ENCODE peak calls at places on chromosomes 3 and 15, in seven cellular contexts. One of them, this sample, is unnamed. For H3K4me1, the result is how much of the 10 kb centered on the place peaks cover.

GRCh38 chr3:177051419-177051818 is 145.9 kb downstream of the TBL1XR1 start:
- DNase-seq in ovary: no peak
- DNase-seq in endodermal cell: no peak
- DNase-seq in testis: no peak
- DNase-seq in hepatocyte: no peak
- DNase-seq in fibroblast of lung: no peak
- DNase-seq in astrocyte: no peak
- DNase-seq in this sample: peak

GRCh38 chr3:187227658-187228258 is 30.5 kb downstream of the RTP1 start:
- DNase-seq in astrocyte: peak
- DNase-seq in testis: no peak
- DNase-seq in hepatocyte: no peak
- DNase-seq in fibroblast of lung: peak
- DNase-seq in endodermal cell: no peak
- DNase-seq in ovary: no peak
- DNase-seq in this sample: no peak

GRCh38 chr15:38746211-38746610 is 181.6 kb upstream of the RASGRP1 start:
- DNase-seq in ovary: no peak
- DNase-seq in testis: no peak
- DNase-seq in endodermal cell: no peak
- DNase-seq in astrocyte: no peak
- DNase-seq in fibroblast of lung: peak
- DNase-seq in hepatocyte: no peak
- DNase-seq in this sample: no peak

GRCh38 chr3:120163023-120163422 is 68.8 kb upstream of the GSK3B start:
- DNase-seq in ovary: no peak
- DNase-seq in endodermal cell: no peak
- DNase-seq in hepatocyte: peak
- DNase-seq in astrocyte: no peak
- DNase-seq in testis: no peak
- DNase-seq in fibroblast of lung: no peak
- DNase-seq in this sample: no peak

GRCh38 chr3:42387802-42388651 is 22.4 kb downstream of the LYZL4 start:
- DNase-seq in astrocyte: no peak
- DNase-seq in fibroblast of lung: no peak
- DNase-seq in ovary: no peak
- DNase-seq in testis: no peak
- DNase-seq in endodermal cell: no peak
- DNase-seq in hepatocyte: no peak
- DNase-seq in this sample: no peak

GRCh38 chr3:178255315-178255714 is 280.9 kb upstream of the KCNMB2 start:
- DNase-seq in testis: no peak
- DNase-seq in fibroblast of lung: peak
- DNase-seq in endodermal cell: no peak
- DNase-seq in ovary: no peak
- DNase-seq in astrocyte: peak
- DNase-seq in hepatocyte: no peak
- DNase-seq in this sample: no peak

GRCh38 chr15:77870195-77871065 is 207.1 kb downstream of the TBC1D2B start:
- DNase-seq in endodermal cell: peak
- DNase-seq in ovary: peak
- DNase-seq in testis: peak
- DNase-seq in astrocyte: peak
- DNase-seq in hepatocyte: peak
- DNase-seq in fibroblast of lung: peak
- DNase-seq in this sample: peak

GRCh38 chr3:189778340-189778950 is 147.3 kb downstream of the TP63 start:
- DNase-seq in fibroblast of lung: no peak
- DNase-seq in ovary: no peak
- DNase-seq in astrocyte: no peak
- DNase-seq in endodermal cell: no peak
- DNase-seq in testis: no peak
- DNase-seq in hepatocyte: no peak
- DNase-seq in this sample: no peak

GRCh38 chr15:90001683-90002427 is 731 bp downstream of the ZNF710 start:
- DNase-seq in testis: peak
- DNase-seq in hepatocyte: peak
- DNase-seq in endodermal cell: peak
- DNase-seq in ovary: peak
- DNase-seq in fibroblast of lung: peak
- DNase-seq in astrocyte: peak
- DNase-seq in this sample: peak

GRCh38 chr3:45127130-45127822 is 18.9 kb downstream of the CDCP1 start:
- DNase-seq in hepatocyte: no peak
- DNase-seq in astrocyte: no peak
- DNase-seq in endodermal cell: no peak
- DNase-seq in testis: no peak
- DNase-seq in fibroblast of lung: no peak
- DNase-seq in ovary: no peak
- DNase-seq in this sample: no peak

GRCh38 chr3:62237296-62237948 is 135.9 kb downstream of the FEZF2 start:
- DNase-seq in astrocyte: no peak
- DNase-seq in fibroblast of lung: no peak
- DNase-seq in endodermal cell: no peak
- DNase-seq in ovary: no peak
- DNase-seq in hepatocyte: no peak
- DNase-seq in testis: no peak
- DNase-seq in this sample: no peak

GRCh38 chr3:143283432-143284128 is 164.0 kb downstream of the CHST2 start:
- DNase-seq in fibroblast of lung: peak
- DNase-seq in hepatocyte: no peak
- DNase-seq in endodermal cell: no peak
- DNase-seq in testis: no peak
- DNase-seq in ovary: no peak
- DNase-seq in astrocyte: peak
- DNase-seq in this sample: no peak

GRCh38 chr3:194584435-194584776 is 48.8 kb downstream of the TMEM44 start:
- DNase-seq in endodermal cell: no peak
- DNase-seq in ovary: no peak
- DNase-seq in hepatocyte: no peak
- DNase-seq in fibroblast of lung: no peak
- DNase-seq in astrocyte: no peak
- DNase-seq in testis: no peak
- DNase-seq in this sample: no peak

GRCh38 chr15:71679223-71680078 is 130.9 kb upstream of the NR2E3 start:
- DNase-seq in ovary: no peak
- DNase-seq in astrocyte: peak
- DNase-seq in hepatocyte: no peak
- DNase-seq in endodermal cell: peak
- DNase-seq in fibroblast of lung: peak
- DNase-seq in testis: no peak
- DNase-seq in this sample: no peak

GRCh38 chr15:64151727-64152506 is at the start of gene SNX22:
- DNase-seq in ovary: peak
- DNase-seq in astrocyte: no peak
- DNase-seq in fibroblast of lung: no peak
- DNase-seq in testis: no peak
- DNase-seq in hepatocyte: peak
- DNase-seq in endodermal cell: no peak
- DNase-seq in this sample: no peak

GRCh38 chr3:126766653-126767052 is 62.6 kb downstream of the CHCHD6 start:
- DNase-seq in testis: no peak
- DNase-seq in hepatocyte: no peak
- DNase-seq in endodermal cell: no peak
- DNase-seq in fibroblast of lung: no peak
- DNase-seq in ovary: no peak
- DNase-seq in astrocyte: no peak
- DNase-seq in this sample: no peak

GRCh38 chr3:107690522-107691138 is 167.9 kb downstream of the BBX start:
- DNase-seq in testis: no peak
- DNase-seq in fibroblast of lung: peak
- DNase-seq in ovary: no peak
- DNase-seq in astrocyte: peak
- DNase-seq in hepatocyte: peak
- DNase-seq in endodermal cell: no peak
- DNase-seq in this sample: no peak

GRCh38 chr3:183884097-183884436 is 613 bp downstream of the PARL start:
- DNase-seq in ovary: no peak
- DNase-seq in testis: no peak
- DNase-seq in astrocyte: no peak
- DNase-seq in endodermal cell: no peak
- DNase-seq in hepatocyte: no peak
- DNase-seq in fibroblast of lung: no peak
- DNase-seq in this sample: no peak
- H3K4me3 ChIP-seq in ovary: peak
- H3K4me3 ChIP-seq in testis: peak
- H3K4me3 ChIP-seq in astrocyte: peak
- H3K4me3 ChIP-seq in endodermal cell: peak
- H3K4me3 ChIP-seq in hepatocyte: peak
- H3K4me3 ChIP-seq in fibroblast of lung: peak
- H3K4me3 ChIP-seq in this sample: peak

GRCh38 chr3:168860592-168860991 is 764.9 kb upstream of the GOLIM4 start:
- DNase-seq in astrocyte: no peak
- DNase-seq in fibroblast of lung: no peak
- DNase-seq in hepatocyte: no peak
- DNase-seq in testis: no peak
- DNase-seq in ovary: no peak
- DNase-seq in endodermal cell: no peak
- DNase-seq in this sample: no peak

GRCh38 chr3:168859143-168859542 is 763.4 kb upstream of the GOLIM4 start:
- DNase-seq in testis: no peak
- DNase-seq in ovary: no peak
- DNase-seq in endodermal cell: no peak
- DNase-seq in hepatocyte: peak
- DNase-seq in fibroblast of lung: no peak
- DNase-seq in astrocyte: no peak
- DNase-seq in this sample: no peak

GRCh38 chr3:168859574-168859973 is 763.9 kb upstream of the GOLIM4 start:
- DNase-seq in endodermal cell: no peak
- DNase-seq in ovary: no peak
- DNase-seq in testis: no peak
- DNase-seq in fibroblast of lung: no peak
- DNase-seq in astrocyte: no peak
- DNase-seq in hepatocyte: no peak
- DNase-seq in this sample: no peak

GRCh38 chr3:168858327-168858726 is 762.6 kb upstream of the GOLIM4 start:
- DNase-seq in fibroblast of lung: no peak
- DNase-seq in hepatocyte: no peak
- DNase-seq in endodermal cell: no peak
- DNase-seq in testis: no peak
- DNase-seq in ovary: no peak
- DNase-seq in astrocyte: no peak
- DNase-seq in this sample: no peak

DNA sequence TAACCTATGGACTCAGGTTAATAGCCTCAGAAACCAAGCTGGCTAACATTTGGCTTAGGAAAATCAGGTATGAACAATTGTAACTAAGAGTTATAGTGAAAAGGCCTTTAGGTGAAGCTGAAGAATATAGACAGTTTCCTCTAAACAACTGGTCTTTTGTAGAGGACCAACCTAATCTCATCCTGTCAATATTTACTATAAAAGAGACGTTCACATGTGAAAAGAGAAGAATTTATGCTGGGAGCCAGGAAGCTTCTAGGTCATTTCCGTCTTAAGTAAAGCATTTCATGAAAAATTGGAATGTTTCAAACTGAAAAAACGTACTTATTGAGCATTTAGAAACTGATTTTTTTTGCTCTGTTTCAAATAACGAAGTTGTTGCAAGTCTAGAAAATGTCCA is 764.3 kb upstream of the GOLIM4 start:
- DNase-seq in hepatocyte: no peak
- DNase-seq in ovary: no peak
- DNase-seq in fibroblast of lung: no peak
- DNase-seq in testis: no peak
- DNase-seq in astrocyte: no peak
- DNase-seq in endodermal cell: no peak
- DNase-seq in this sample: no peak
- H3K4me1 ChIP-seq in hepatocyte: under half
- H3K4me1 ChIP-seq in ovary: under half
- H3K4me1 ChIP-seq in fibroblast of lung: under half
- H3K4me1 ChIP-seq in testis: under half
- H3K4me1 ChIP-seq in astrocyte: under half
- H3K4me1 ChIP-seq in endodermal cell: under half
- H3K4me1 ChIP-seq in this sample: under half

GRCh38 chr15:43779016-43779415 is 2.2 kb upstream of the ELL3 start:
- DNase-seq in fibroblast of lung: no peak
- DNase-seq in testis: no peak
- DNase-seq in ovary: no peak
- DNase-seq in hepatocyte: no peak
- DNase-seq in endodermal cell: no peak
- DNase-seq in astrocyte: no peak
- DNase-seq in this sample: no peak

GRCh38 chr15:43776718-43777292 is at the start of gene ELL3:
- DNase-seq in fibroblast of lung: peak
- DNase-seq in endodermal cell: peak
- DNase-seq in ovary: peak
- DNase-seq in hepatocyte: peak
- DNase-seq in testis: peak
- DNase-seq in astrocyte: no peak
- DNase-seq in this sample: peak

GRCh38 chr15:43775411-43775965 is 1.3 kb downstream of the ELL3 start:
- DNase-seq in astrocyte: peak
- DNase-seq in hepatocyte: peak
- DNase-seq in endodermal cell: peak
- DNase-seq in fibroblast of lung: peak
- DNase-seq in testis: peak
- DNase-seq in ovary: peak
- DNase-seq in this sample: peak

GRCh38 chr15:43776101-43776717 is 557 bp downstream of the ELL3 start:
- DNase-seq in fibroblast of lung: no peak
- DNase-seq in endodermal cell: peak
- DNase-seq in hepatocyte: peak
- DNase-seq in testis: peak
- DNase-seq in ovary: peak
- DNase-seq in astrocyte: no peak
- DNase-seq in this sample: peak

GRCh38 chr15:43777293-43777819 is 590 bp upstream of the ELL3 start:
- DNase-seq in endodermal cell: peak
- DNase-seq in hepatocyte: peak
- DNase-seq in testis: peak
- DNase-seq in astrocyte: peak
- DNase-seq in ovary: peak
- DNase-seq in fibroblast of lung: peak
- DNase-seq in this sample: peak
- TF ChIP-seq CTCF in endodermal cell: peak
- TF ChIP-seq CTCF in hepatocyte: peak
- TF ChIP-seq CTCF in testis: peak
- TF ChIP-seq CTCF in astrocyte: peak
- TF ChIP-seq CTCF in ovary: peak
- TF ChIP-seq CTCF in fibroblast of lung: peak
- TF ChIP-seq CTCF in this sample: peak

GRCh38 chr15:66252411-66253295 is 897 bp downstream of the MEGF11 start:
- DNase-seq in endodermal cell: peak
- DNase-seq in ovary: peak
- DNase-seq in fibroblast of lung: peak
- DNase-seq in astrocyte: peak
- DNase-seq in hepatocyte: peak
- DNase-seq in testis: peak
- DNase-seq in this sample: peak

GRCh38 chr15:66253643-66254363 is at the start of gene MEGF11:
- DNase-seq in ovary: peak
- DNase-seq in testis: peak
- DNase-seq in fibroblast of lung: peak
- DNase-seq in astrocyte: peak
- DNase-seq in endodermal cell: no peak
- DNase-seq in hepatocyte: peak
- DNase-seq in this sample: peak

GRCh38 chr15:66255293-66255676 is 1.7 kb upstream of the MEGF11 start:
- DNase-seq in fibroblast of lung: no peak
- DNase-seq in astrocyte: no peak
- DNase-seq in ovary: no peak
- DNase-seq in hepatocyte: no peak
- DNase-seq in endodermal cell: no peak
- DNase-seq in testis: no peak
- DNase-seq in this sample: no peak

GRCh38 chr15:66253296-66253642 is 281 bp downstream of the MEGF11 start:
- DNase-seq in testis: no peak
- DNase-seq in endodermal cell: peak
- DNase-seq in hepatocyte: no peak
- DNase-seq in ovary: no peak
- DNase-seq in fibroblast of lung: no peak
- DNase-seq in astrocyte: no peak
- DNase-seq in this sample: no peak

GRCh38 chr15:66254364-66255292 is 1.1 kb upstream of the MEGF11 start:
- DNase-seq in testis: no peak
- DNase-seq in ovary: no peak
- DNase-seq in fibroblast of lung: no peak
- DNase-seq in astrocyte: no peak
- DNase-seq in endodermal cell: peak
- DNase-seq in hepatocyte: no peak
- DNase-seq in this sample: no peak
- H3K4me3 ChIP-seq in testis: peak
- H3K4me3 ChIP-seq in ovary: no peak
- H3K4me3 ChIP-seq in fibroblast of lung: no peak
- H3K4me3 ChIP-seq in astrocyte: no peak
- H3K4me3 ChIP-seq in endodermal cell: peak
- H3K4me3 ChIP-seq in hepatocyte: no peak
- H3K4me3 ChIP-seq in this sample: no peak

This sample was measured in BE2C.